ENCODE peak calls at places on chromosomes 11 and 22, in nine cellular contexts. W is tibial nerve, X is ovary, Q is A549, G is HepG2, F is transverse colon, J is esophagus muscularis mucosa, R is upper lobe of left lung, U is stomach. L is an unnamed sample.

GRCh38 chr11:122138759-122139594 is 23.0 kb upstream of the BLID start:
- DNase-seq in G (no peak), X (no peak), R (no peak), J (no peak), Q (no peak), U (no peak), W (no peak), F (no peak), L (no peak)

GRCh38 chr11:112903310-112903709 is 57.9 kb upstream of the NCAM1 start:
- DNase-seq in X (no peak), W (no peak), Q (no peak), U (no peak), F (no peak), R (no peak), G (no peak), J (no peak), L (no peak)

GRCh38 chr11:116294630-116295029 is 478.2 kb downstream of the BUD13 start:
- DNase-seq in F (no peak), G (peak), R (no peak), Q (no peak), X (no peak), W (no peak), J (no peak), U (no peak), L (no peak)

GRCh38 chr11:58933661-58934060 is 5.6 kb upstream of the GLYATL1 start:
- DNase-seq in X (no peak), Q (no peak), R (no peak), F (no peak), J (no peak), W (no peak), U (no peak), G (no peak), L (no peak)

GRCh38 chr11:47714554-47715081 is 551 bp downstream of the AGBL2 start:
- DNase-seq in G (no peak), F (peak), J (no peak), W (no peak), Q (no peak), X (no peak), U (no peak), R (no peak), L (peak)

GRCh38 chr11:70364745-70365535 is 33.4 kb upstream of the CTTN start:
- DNase-seq in Q (no peak), R (no peak), X (no peak), J (peak), W (no peak), G (no peak), F (no peak), U (no peak), L (no peak)

GRCh38 chr11:131614514-131615085 is 244.2 kb downstream of the NTM start:
- DNase-seq in G (no peak), R (peak), X (no peak), W (no peak), Q (no peak), J (no peak), F (no peak), U (no peak), L (no peak)

GRCh38 chr11:34261820-34262219 is 96.0 kb downstream of the ABTB2 start:
- DNase-seq in W (no peak), R (no peak), G (no peak), X (no peak), F (no peak), Q (no peak), U (no peak), J (no peak), L (no peak)

GRCh38 chr11:110128161-110128560 is 35.0 kb downstream of the ZC3H12C start:
- DNase-seq in Q (no peak), W (no peak), R (no peak), J (no peak), G (no peak), U (no peak), F (no peak), X (no peak), L (no peak)

GRCh38 chr11:5564259-5565019 is 16.1 kb upstream of the OR52H1 start:
- DNase-seq in Q (no peak), W (no peak), F (no peak), G (no peak), J (no peak), X (no peak), U (no peak), R (no peak), L (no peak)

GRCh38 chr22:17917490-17917983 is 106.8 kb downstream of the MICAL3 start:
- DNase-seq in X (no peak), W (no peak), G (no peak), F (peak), U (no peak), J (no peak), Q (no peak), R (peak), L (peak)

GRCh38 chr22:47836957-47837356 is 1074.5 kb downstream of the TBC1D22A start:
- DNase-seq in R (no peak), J (no peak), U (no peak), Q (no peak), G (no peak), W (no peak), X (no peak), F (no peak), L (no peak)

GRCh38 chr11:8878771-8879170 is 32.2 kb upstream of the AKIP1 start:
- DNase-seq in R (no peak), J (no peak), Q (no peak), X (no peak), W (no peak), U (no peak), G (no peak), F (no peak), L (no peak)

GRCh38 chr22:18063311-18063710 is 14.5 kb upstream of the PEX26 start:
- DNase-seq in Q (no peak), R (no peak), J (no peak), U (no peak), G (no peak), F (no peak), W (no peak), X (no peak), L (no peak)

DNA sequence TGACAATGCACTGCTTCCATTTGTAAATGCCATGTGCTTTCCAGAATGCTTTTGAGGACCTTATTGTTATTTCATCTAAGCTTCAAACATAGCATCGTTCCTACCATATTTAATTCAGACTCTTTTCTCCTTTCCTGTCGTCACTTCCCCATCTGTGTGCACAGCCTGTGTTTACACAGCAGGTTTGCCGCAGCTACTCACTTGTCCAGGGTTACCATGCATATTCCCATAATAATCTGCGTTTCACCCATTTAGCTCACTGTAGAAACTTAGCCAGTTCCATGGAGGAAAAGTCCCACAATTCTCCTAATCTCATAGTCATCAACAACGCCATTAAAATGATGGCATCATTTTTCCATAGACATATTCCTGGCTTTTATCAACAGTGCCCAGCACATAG is 48.1 kb downstream of the FLI1 start:
- DNase-seq in U (no peak), Q (no peak), W (no peak), R (no peak), G (no peak), J (no peak), F (no peak), X (no peak), L (no peak)
- H3K27ac ChIP-seq in U (no peak), Q (no peak), W (no peak), R (no peak), G (no peak), J (no peak), F (no peak), X (no peak), L (no peak)

DNA sequence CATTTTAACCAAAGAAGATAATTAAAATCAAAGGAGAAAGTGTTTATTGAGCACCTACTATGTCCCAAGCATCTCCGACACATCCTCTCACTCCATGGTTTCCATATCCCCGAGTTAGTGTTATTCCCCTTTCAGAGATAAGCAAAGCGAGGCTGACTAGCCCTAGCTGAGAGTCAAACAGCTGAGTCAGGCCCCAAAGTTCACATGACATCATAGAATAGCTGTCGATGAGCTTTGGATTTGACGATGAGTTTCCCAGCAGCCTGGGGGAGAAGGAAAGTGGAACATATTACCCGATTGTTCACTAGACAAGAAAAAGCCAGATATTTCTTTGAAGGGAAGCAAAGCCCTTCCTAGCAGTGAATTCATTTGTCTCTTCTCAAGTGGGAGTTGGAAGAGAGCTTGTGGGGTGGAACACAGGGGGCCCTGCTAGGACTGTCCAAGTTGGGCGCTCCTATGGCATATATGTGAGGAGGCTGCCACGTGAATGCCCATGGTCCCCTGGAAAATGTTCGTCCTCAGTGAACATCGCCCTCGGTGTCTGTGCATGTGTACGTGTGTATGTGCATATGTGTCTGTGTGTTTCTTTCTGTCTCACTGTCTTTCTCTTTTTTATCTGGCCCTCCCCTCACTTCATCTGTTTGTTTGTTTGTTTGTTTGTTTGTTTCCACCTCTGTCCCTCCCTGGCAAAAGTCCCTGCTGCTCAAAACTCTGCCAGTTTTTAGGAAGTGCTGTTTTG is 493 bp upstream of the CYTH4 start:
- DNase-seq in G (no peak), W (no peak), F (no peak), J (no peak), R (no peak), Q (no peak), U (no peak), X (no peak), L (no peak)
- H3K4me3 ChIP-seq in G (no peak), W (peak), F (no peak), J (peak), R (peak), Q (no peak), U (peak), X (no peak), L (no peak)

DNA sequence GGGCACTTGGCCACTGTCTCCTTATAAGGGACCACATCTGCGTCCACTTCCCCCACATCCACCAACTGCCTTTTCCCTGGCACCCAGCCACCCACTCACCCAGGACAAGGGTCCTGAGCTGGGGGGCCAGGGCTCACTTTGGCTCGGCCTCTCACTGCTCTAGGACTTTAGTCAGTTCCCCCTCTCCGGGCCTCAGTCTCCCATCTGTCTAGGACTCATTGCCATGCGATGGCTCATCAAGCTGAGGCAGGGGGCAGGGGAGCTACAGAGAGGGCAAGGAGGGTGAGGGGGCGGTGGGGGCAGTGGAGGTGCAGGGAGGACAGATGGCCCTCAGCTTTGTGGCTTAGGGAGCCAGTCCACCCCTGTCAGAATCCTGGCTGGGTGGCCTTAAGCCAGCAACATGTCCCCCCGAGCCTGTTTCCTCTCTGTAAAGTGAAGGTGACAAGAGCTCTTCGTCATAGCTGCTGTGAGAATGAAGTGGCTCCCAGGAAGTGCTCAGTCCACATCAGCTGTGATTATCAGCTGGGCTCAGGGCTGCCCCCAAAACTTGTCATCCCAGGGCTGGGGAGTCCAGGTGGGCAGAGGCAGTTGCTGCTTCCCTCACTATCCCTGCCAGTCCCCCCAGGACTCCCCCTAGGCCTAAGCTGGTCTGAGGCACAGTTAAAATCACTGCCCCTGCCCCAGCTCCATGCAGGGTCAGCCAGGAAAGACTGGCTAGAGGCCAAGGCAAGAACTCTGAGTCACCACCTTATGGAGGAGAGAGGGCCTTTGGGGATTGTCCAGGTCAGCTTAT is 14.9 kb downstream of the RAC2 start:
- DNase-seq in R (no peak), Q (peak), X (no peak), W (no peak), U (no peak), F (no peak), G (no peak), J (no peak), L (no peak)
- TF ChIP-seq EP300 in R (no peak), Q (no peak), X (no peak), W (no peak), U (no peak), F (no peak), G (no peak), J (no peak), L (no peak)

GRCh38 chr11:132883241-132883640 is 649.1 kb downstream of the OPCML start:
- DNase-seq in U (no peak), G (no peak), J (no peak), W (no peak), Q (no peak), X (no peak), R (no peak), F (no peak), L (no peak)
- H3K27ac ChIP-seq in U (no peak), G (no peak), J (no peak), W (no peak), Q (no peak), X (no peak), R (no peak), F (no peak), L (no peak)

GRCh38 chr11:45082744-45083543 is 63.5 kb upstream of the PRDM11 start:
- DNase-seq in G (no peak), X (no peak), F (no peak), U (no peak), R (peak), Q (no peak), J (no peak), W (no peak), L (no peak)
- H3K4me3 ChIP-seq in G (no peak), X (no peak), F (no peak), U (no peak), R (no peak), Q (no peak), J (no peak), W (no peak), L (no peak)

GRCh38 chr11:78208257-78209165 is 19.8 kb downstream of the USP35 start:
- DNase-seq in F (no peak), R (no peak), X (no peak), J (no peak), W (no peak), Q (no peak), G (peak), U (no peak), L (peak)
- TF ChIP-seq EP300 in F (no peak), R (no peak), X (no peak), J (no peak), W (no peak), Q (no peak), G (no peak), U (no peak), L (no peak)

DNA sequence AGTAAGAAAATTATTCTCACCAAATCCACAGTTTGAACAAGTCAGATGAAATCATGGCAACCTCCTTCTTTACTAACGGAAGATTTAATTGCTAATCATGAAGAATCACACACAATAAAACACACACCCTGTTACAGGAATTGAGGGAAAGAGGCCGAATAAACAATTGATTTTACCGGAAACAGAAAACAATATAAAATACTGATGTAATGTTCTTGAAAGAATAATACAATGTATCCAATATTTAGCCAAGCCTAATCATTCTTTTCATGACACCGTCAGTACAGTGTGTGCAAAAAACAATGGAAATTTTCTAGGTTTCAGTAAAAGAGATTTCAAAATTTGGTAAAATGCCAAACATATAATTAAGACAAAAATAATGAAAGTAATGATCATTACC is 23.4 kb downstream of the ASRGL1 start:
- DNase-seq in Q (no peak), J (no peak), U (no peak), W (no peak), R (no peak), X (no peak), F (no peak), G (no peak), L (no peak)
- H3K27ac ChIP-seq in Q (no peak), J (no peak), U (no peak), W (peak), R (peak), X (no peak), F (no peak), G (no peak), L (no peak)

GRCh38 chr11:62930157-62930556 is 9.0 kb upstream of the CHRM1 start:
- DNase-seq in F (no peak), W (no peak), X (no peak), R (no peak), Q (no peak), G (no peak), J (no peak), U (no peak), L (no peak)

GRCh38 chr11:62933285-62933684 is 12.1 kb upstream of the CHRM1 start:
- DNase-seq in Q (no peak), F (no peak), R (peak), G (no peak), W (no peak), J (no peak), U (no peak), X (no peak), L (no peak)

GRCh38 chr11:62931501-62932278 is 10.5 kb upstream of the CHRM1 start:
- DNase-seq in R (no peak), W (no peak), G (no peak), J (no peak), Q (no peak), X (no peak), U (no peak), F (no peak), L (no peak)

GRCh38 chr11:62933775-62934495 is 12.8 kb upstream of the CHRM1 start:
- DNase-seq in G (no peak), X (no peak), J (no peak), U (no peak), F (no peak), R (peak), Q (no peak), W (no peak), L (no peak)

DNA sequence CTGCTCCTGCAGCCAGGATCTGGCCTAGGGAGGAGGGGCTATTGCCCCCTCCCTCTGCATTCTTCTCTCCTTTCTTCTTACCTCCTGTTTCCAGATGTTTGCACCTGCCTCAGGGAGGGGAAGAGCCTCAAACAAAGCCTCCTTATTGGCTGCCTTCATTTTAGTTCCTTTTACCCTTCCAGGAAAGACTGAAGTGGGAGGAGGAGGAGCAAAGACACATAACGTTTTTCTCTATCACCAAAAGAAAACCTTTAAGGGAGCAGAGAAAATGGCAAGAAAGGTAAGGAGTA is 13.3 kb upstream of the CHRM1 start:
- DNase-seq in X (no peak), F (no peak), W (no peak), J (no peak), Q (no peak), R (no peak), U (no peak), G (no peak), L (no peak)
- H3K4me3 ChIP-seq in X (no peak), F (no peak), W (no peak), J (no peak), Q (no peak), R (no peak), U (no peak), G (no peak), L (no peak)

DNA sequence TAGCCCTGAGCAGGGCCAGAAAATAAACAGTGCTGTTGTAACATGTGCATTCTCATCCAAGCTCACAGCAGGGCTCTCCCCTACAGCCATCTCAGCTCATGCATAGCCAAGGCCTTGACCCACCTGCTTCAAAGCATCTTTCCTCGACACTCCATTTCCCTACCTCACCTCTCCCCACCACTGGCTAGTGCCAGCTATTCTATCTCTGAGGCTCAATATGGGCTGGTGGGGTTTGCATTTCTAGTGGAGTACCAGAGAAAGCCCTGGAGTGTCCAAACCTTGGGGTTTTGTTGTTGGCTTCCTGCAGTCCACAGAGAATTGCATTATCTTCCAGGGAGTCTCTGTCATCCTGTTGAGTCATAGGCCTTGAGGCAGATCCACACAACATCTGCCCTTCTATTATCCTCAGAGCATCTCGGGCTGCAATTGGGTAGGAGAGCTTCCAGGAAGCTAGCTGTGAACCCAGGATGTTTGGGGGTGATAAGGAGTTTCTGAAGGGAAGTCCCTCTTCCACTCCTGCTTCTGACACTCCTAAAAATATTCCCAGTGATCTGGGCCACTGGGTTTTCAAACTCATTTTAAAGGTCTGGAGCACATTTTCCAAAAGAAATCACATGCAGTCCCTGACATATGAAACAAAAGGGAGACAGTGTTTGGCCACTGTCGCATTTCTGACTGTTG is 36.1 kb upstream of the AMOTL1 start:
- DNase-seq in R (no peak), J (peak), Q (peak), W (no peak), G (no peak), F (no peak), U (no peak), X (no peak), L (peak)
- TF ChIP-seq EP300 in R (no peak), J (no peak), Q (no peak), W (no peak), G (no peak), F (no peak), U (no peak), X (no peak), L (no peak)

L was measured in sigmoid colon.